ENCODE peak calls at places on chromosomes 4 and X, in seven cellular contexts. C is MM.1S, I is IMR-90, V is H1, J is HCT116, S is neural progenitor cell, O is astrocyte. Y is an unnamed sample.
A peak's percentile ranks its signal among the peaks of the same experiment; 100 is the strongest.

GRCh38 chr4:176193898-176194297 is 1.5 kb downstream of the SPATA4 start:
- DNase-seq in O (peak; percentile 79), C (no peak), I (peak; percentile 94), J (peak; percentile 29), S (no peak), V (no peak), Y (peak; percentile 96)

GRCh38 chrX:152638443-152638904 is 779 bp downstream of the GABRQ start:
- DNase-seq in I (no peak), O (no peak), J (no peak), C (no peak), S (no peak), V (no peak), Y (no peak)

GRCh38 chr4:174874898-174875297 is 43.3 kb upstream of the ADAM29 start:
- DNase-seq in O (no peak), I (no peak), C (no peak), S (no peak), V (no peak), J (no peak), Y (no peak)

GRCh38 chrX:45709381-45709780 is 508.7 kb upstream of the DIPK2B start:
- DNase-seq in I (peak; percentile 44), C (no peak), S (no peak), V (no peak), J (no peak), O (no peak), Y (peak; percentile 47)

GRCh38 chr4:2302387-2303119 is 40.6 kb upstream of the MXD4 start:
- DNase-seq in C (no peak), V (no peak), J (no peak), S (no peak), I (no peak), O (no peak), Y (no peak)

GRCh38 chr4:118076958-118077766 is 42.9 kb downstream of the NDST3 start:
- DNase-seq in S (peak; percentile 52), C (peak; percentile 42), O (peak; percentile 2), I (peak; percentile 34), V (no peak), J (peak; percentile 32), Y (peak; percentile 57)

GRCh38 chr4:95980877-95981360 is 141.0 kb downstream of the PDHA2 start:
- DNase-seq in S (no peak), J (no peak), C (no peak), O (no peak), I (no peak), V (no peak), Y (no peak)

GRCh38 chr4:2962099-2962455 is 1.1 kb downstream of the NOP14 start:
- DNase-seq in S (peak; percentile 36), V (no peak), I (no peak), J (no peak), C (peak; percentile 47), O (no peak), Y (peak; percentile 43)

GRCh38 chr4:8240211-8241041 is 29.1 kb upstream of the HTRA3 start:
- DNase-seq in C (no peak), I (no peak), J (no peak), O (no peak), S (no peak), V (no peak), Y (no peak)

GRCh38 chr4:26171953-26172352 is 148.9 kb upstream of the RBPJ start:
- DNase-seq in O (peak; percentile 94), I (peak; percentile 100), S (no peak), C (no peak), J (no peak), V (no peak), Y (no peak)

GRCh38 chrX:136954930-136955329 is 74.4 kb upstream of the RBMX start:
- DNase-seq in O (peak; percentile 12), I (peak; percentile 46), V (no peak), J (peak; percentile 0), C (peak; percentile 50), S (peak; percentile 13), Y (peak; percentile 59)

GRCh38 chr4:185640809-185641675 is 105.7 kb upstream of the PDLIM3 start:
- DNase-seq in S (peak; percentile 81), V (no peak), J (peak; percentile 63), C (peak; percentile 83), I (peak; percentile 82), O (peak; percentile 72), Y (peak; percentile 86)

GRCh38 chr4:52645315-52645714 is 13.8 kb downstream of the USP46 start:
- DNase-seq in C (no peak), O (no peak), I (no peak), V (no peak), S (no peak), J (no peak), Y (no peak)

GRCh38 chr4:123390846-123391456 is 5.6 kb upstream of the SPRY1 start:
- DNase-seq in S (no peak), O (no peak), V (no peak), J (peak; percentile 4), I (peak; percentile 32), C (peak; percentile 55), Y (peak; percentile 49)

GRCh38 chr4:162954976-162955375 is 211.7 kb downstream of the NAF1 start:
- DNase-seq in S (no peak), C (no peak), J (no peak), V (no peak), I (no peak), O (no peak), Y (no peak)

GRCh38 chr4:77465271-77465670 is 140.3 kb upstream of the CXCL13 start:
- DNase-seq in O (no peak), C (no peak), J (no peak), I (no peak), S (no peak), V (no peak), Y (peak; percentile 33)

GRCh38 chr4:128571747-128572146 is 237.8 kb upstream of the JADE1 start:
- DNase-seq in V (no peak), O (peak; percentile 97), S (no peak), C (peak; percentile 69), I (peak; percentile 96), J (peak; percentile 13), Y (peak; percentile 93)
- H3K9ac ChIP-seq in V (no peak overlapping the region), O (no peak overlapping the region), S (no peak overlapping the region), C (no peak overlapping the region), I (no peak overlapping the region), J (no peak overlapping the region), Y (no peak overlapping the region)

GRCh38 chrX:26927419-26927818 is 535.7 kb downstream of the PPP4R3C start:
- DNase-seq in I (no peak), S (no peak), J (no peak), V (no peak), O (no peak), C (no peak), Y (no peak)
- H3K27ac ChIP-seq in I (no peak overlapping the region), S (no peak overlapping the region), J (no peak overlapping the region), V (no peak overlapping the region), O (no peak overlapping the region), C (no peak overlapping the region), Y (no peak overlapping the region)

GRCh38 chrX:71177327-71177726 is 32.7 kb downstream of the NLGN3 start:
- DNase-seq in O (no peak), I (no peak), V (no peak), J (no peak), S (no peak), C (no peak), Y (peak; percentile 47)
- H4K20me1 ChIP-seq in O (no peaks in the 10 kb centered on the region), I (no peaks in the 10 kb centered on the region), V (no peaks in the 10 kb centered on the region), J (no peaks in the 10 kb centered on the region), S (no peaks in the 10 kb centered on the region), C (no peaks in the 10 kb centered on the region), Y (no peaks in the 10 kb centered on the region)

GRCh38 chrX:134377537-134377936 is 82.4 kb upstream of the HPRT1 start:
- DNase-seq in S (peak; percentile 44), J (no peak), V (no peak), I (peak; percentile 52), O (peak; percentile 36), C (peak; percentile 64), Y (peak; percentile 69)
- H3K9ac ChIP-seq in S (no peak overlapping the region), J (no peak overlapping the region), V (no peak overlapping the region), I (no peak overlapping the region), O (no peak overlapping the region), C (peak overlapping the region; percentile 94), Y (no peak overlapping the region)

DNA sequence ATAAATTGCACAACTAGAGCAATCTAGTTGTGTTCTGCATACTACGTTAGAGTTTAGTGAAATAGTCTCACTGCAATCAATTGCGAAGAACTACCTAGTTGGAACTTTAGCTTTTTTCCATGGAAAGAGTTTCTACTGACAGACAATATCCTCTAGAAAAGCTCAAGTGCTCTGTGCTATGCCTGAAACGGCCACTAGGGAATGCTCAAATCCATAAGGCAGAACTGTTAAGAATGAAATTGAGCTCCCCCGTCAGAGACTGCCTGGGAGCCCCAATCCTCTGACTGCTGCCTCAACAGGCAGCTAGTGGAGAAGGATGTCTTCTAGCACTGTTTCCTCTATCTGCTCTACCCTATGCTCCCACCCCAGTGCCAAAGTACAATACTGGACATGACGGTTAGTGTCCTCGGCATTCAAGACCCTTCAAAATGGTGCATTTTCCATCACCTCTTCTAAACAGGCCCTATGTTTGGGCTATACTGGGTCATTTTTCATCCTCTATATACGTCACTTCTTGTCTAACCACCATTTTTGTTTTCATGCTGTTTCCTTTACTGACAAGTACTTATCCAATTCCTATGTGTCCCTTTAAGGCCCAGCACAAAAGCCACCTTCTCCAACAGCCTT is 35.3 kb downstream of the FRMD7 start:
- DNase-seq in S (peak; percentile 78), V (peak; percentile 31), C (peak; percentile 56), O (peak; percentile 33), J (peak; percentile 52), I (peak; percentile 61), Y (peak; percentile 61)
- H3K27ac ChIP-seq in S (no peak overlapping the region), V (no peak overlapping the region), C (no peak overlapping the region), O (no peak overlapping the region), J (no peak overlapping the region), I (no peak overlapping the region), Y (no peak overlapping the region)

DNA sequence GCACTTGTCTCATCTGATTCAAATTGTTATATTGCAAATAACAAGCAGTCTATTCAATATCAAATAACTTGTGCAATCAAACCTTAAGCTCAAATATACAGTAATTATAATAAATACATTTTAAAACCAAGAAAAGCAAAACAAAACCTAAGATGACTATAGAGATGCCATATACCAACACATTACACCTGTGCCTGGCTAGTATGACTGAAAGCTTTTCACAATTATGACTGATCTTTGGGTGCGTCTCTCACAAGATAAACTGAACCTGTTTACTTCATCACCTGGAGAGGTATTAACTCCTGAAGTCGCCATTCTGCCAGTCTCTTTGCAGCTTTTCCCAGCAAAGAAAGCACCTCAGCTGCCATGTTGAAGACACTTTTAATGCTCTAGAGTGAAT is 41.3 kb downstream of the ACSL4 start:
- DNase-seq in C (no peak), V (no peak), S (no peak), I (no peak), O (no peak), J (no peak), Y (no peak)
- H4K20me1 ChIP-seq in C (peaks cover 5% of the 10 kb centered on the region), V (no peaks in the 10 kb centered on the region), S (no peaks in the 10 kb centered on the region), I (peaks cover 39% of the 10 kb centered on the region), O (peaks cover 55% of the 10 kb centered on the region), J (no peaks in the 10 kb centered on the region), Y (no peaks in the 10 kb centered on the region)

GRCh38 chr4:140136509-140136908 is 17.5 kb downstream of the MAML3 start:
- DNase-seq in C (no peak), S (no peak), V (no peak), O (peak; percentile 67), I (peak; percentile 63), J (no peak), Y (peak; percentile 90)

GRCh38 chr4:140137654-140138053 is 16.3 kb downstream of the MAML3 start:
- DNase-seq in J (no peak), O (peak; percentile 78), I (peak; percentile 59), S (no peak), C (no peak), V (no peak), Y (peak; percentile 14)

GRCh38 chr4:140140566-140140965 is 13.4 kb downstream of the MAML3 start:
- DNase-seq in I (no peak), J (no peak), O (no peak), V (no peak), C (no peak), S (no peak), Y (no peak)

GRCh38 chr4:140135529-140136021 is 18.4 kb downstream of the MAML3 start:
- DNase-seq in V (no peak), O (peak; percentile 73), J (no peak), I (no peak), C (no peak), S (no peak), Y (peak; percentile 36)

GRCh38 chr4:140138428-140138827 is 15.6 kb downstream of the MAML3 start:
- DNase-seq in S (peak; percentile 40), C (no peak), J (no peak), I (no peak), V (no peak), O (no peak), Y (no peak)
- H3K9ac ChIP-seq in S (no peak overlapping the region), C (no peak overlapping the region), J (no peak overlapping the region), I (no peak overlapping the region), V (no peak overlapping the region), O (no peak overlapping the region), Y (no peak overlapping the region)